ENCODE peak calls at places on chromosome 6, in seven cellular contexts. N, Q, W, E, J, D and Z are unnamed samples.

GRCh38 chr6:68343901-68344300 is 291.2 kb upstream of the ADGRB3 start:
- DNase-seq in N (no peak), W (no peak), D (no peak), J (no peak), Q (peak; percentile 69), E (no peak), Z (no peak)

GRCh38 chr6:164098857-164099534 is 684.5 kb downstream of the QKI start:
- DNase-seq in J (no peak), W (no peak), E (peak; percentile 49), N (peak; percentile 67), D (peak; percentile 41), Q (no peak), Z (no peak)

GRCh38 chr6:116220172-116220571 is 33.7 kb downstream of the TSPYL4 start:
- DNase-seq in J (no peak), Q (no peak), W (no peak), D (peak; percentile 76), N (peak; percentile 38), E (peak; percentile 20), Z (no peak)

GRCh38 chr6:124964764-124965105 is 2.5 kb downstream of the RNF217 start:
- DNase-seq in D (no peak), Q (no peak), W (no peak), N (no peak), J (no peak), E (no peak), Z (no peak)

GRCh38 chr6:160766657-160767018 is 64.6 kb downstream of the PLG start:
- DNase-seq in N (no peak), W (no peak), J (no peak), D (no peak), E (no peak), Q (no peak), Z (no peak)

GRCh38 chr6:11851405-11851804 is 72.8 kb upstream of the ADTRP start:
- DNase-seq in D (peak; percentile 89), E (peak; percentile 91), Q (no peak), W (no peak), N (no peak), J (no peak), Z (no peak)

GRCh38 chr6:4225207-4225872 is 90.0 kb upstream of the ECI2 start:
- DNase-seq in N (no peak), D (no peak), J (no peak), E (peak; percentile 11), Q (peak; percentile 80), W (no peak), Z (no peak)

GRCh38 chr6:108113557-108114519 is 39.3 kb upstream of the OSTM1 start:
- DNase-seq in J (no peak), E (peak; percentile 42), W (peak; percentile 28), Q (peak; percentile 82), D (peak; percentile 60), N (peak; percentile 39), Z (no peak)

GRCh38 chr6:6747371-6747770 is 158.9 kb downstream of the LY86 start:
- DNase-seq in D (no peak), Q (no peak), W (no peak), J (no peak), N (no peak), E (no peak), Z (no peak)

GRCh38 chr6:127192911-127193503 is 73.7 kb upstream of the RNF146 start:
- DNase-seq in E (no peak), J (no peak), D (no peak), W (no peak), Q (no peak), N (no peak), Z (no peak)

GRCh38 chr6:166559211-166559610 is 27.3 kb downstream of the RAMACL start:
- DNase-seq in Q (no peak), D (no peak), W (no peak), E (peak; percentile 31), J (no peak), N (no peak), Z (no peak)

GRCh38 chr6:136146130-136146529 is 104.0 kb downstream of the MTFR2 start:
- DNase-seq in D (no peak), N (no peak), J (no peak), Q (no peak), W (no peak), E (no peak), Z (no peak)

GRCh38 chr6:167410510-167410909 is 85.6 kb downstream of the TTLL2 start:
- DNase-seq in W (no peak), D (no peak), J (no peak), E (no peak), N (no peak), Q (no peak), Z (no peak)

GRCh38 chr6:14573267-14573666 is 455.7 kb downstream of the CD83 start:
- DNase-seq in D (no peak), Q (no peak), N (no peak), E (no peak), W (no peak), J (no peak), Z (no peak)

GRCh38 chr6:82704048-82704447 is 340.4 kb downstream of the TPBG start:
- DNase-seq in E (no peak), W (no peak), N (no peak), Q (no peak), J (peak; percentile 12), D (no peak), Z (no peak)

GRCh38 chr6:152552616-152553209 is 84.4 kb downstream of the SYNE1 start:
- DNase-seq in Q (peak; percentile 76), E (peak; percentile 41), D (peak; percentile 77), N (peak; percentile 71), J (peak; percentile 42), W (no peak), Z (no peak)

GRCh38 chr6:106448000-106448426 is 87.5 kb downstream of the CRYBG1 start:
- DNase-seq in E (no peak), J (no peak), D (no peak), N (peak; percentile 11), W (no peak), Q (no peak), Z (no peak)

GRCh38 chr6:68834561-68834960 is 199.5 kb downstream of the ADGRB3 start:
- DNase-seq in J (no peak), W (no peak), Q (no peak), N (no peak), E (no peak), D (no peak), Z (no peak)

GRCh38 chr6:711925-712324 is 19.0 kb upstream of the EXOC2 start:
- DNase-seq in J (no peak), Q (no peak), W (no peak), N (no peak), D (no peak), E (no peak), Z (no peak)

GRCh38 chr6:150025201-150025917 is at the start of gene RAET1L:
- DNase-seq in E (peak; percentile 86), W (no peak), D (peak; percentile 66), N (peak; percentile 25), J (peak; percentile 32), Q (no peak), Z (no peak)

GRCh38 chr6:86936834-86937218 is 502 bp upstream of the HTR1E start:
- DNase-seq in E (no peak), N (peak; percentile 6), J (no peak), W (no peak), D (no peak), Q (no peak), Z (peak; percentile 71)

GRCh38 chr6:145360865-145361264 is 374.5 kb downstream of the EPM2A start:
- DNase-seq in Q (peak; percentile 43), D (no peak), W (no peak), J (no peak), E (no peak), N (no peak), Z (no peak)

GRCh38 chr6:56356431-56356830 is 109.1 kb upstream of the COL21A1 start:
- DNase-seq in D (peak; percentile 64), Q (no peak), J (no peak), N (no peak), W (no peak), E (peak; percentile 54), Z (no peak)

GRCh38 chr6:52356017-52356416 is 5.9 kb upstream of the PAQR8 start:
- DNase-seq in Q (no peak), J (no peak), W (no peak), D (no peak), E (no peak), N (no peak), Z (no peak)

GRCh38 chr6:79586548-79586947 is 44.6 kb upstream of the SH3BGRL2 start:
- DNase-seq in W (no peak), D (no peak), E (peak; percentile 22), Q (peak; percentile 21), N (no peak), J (no peak), Z (no peak)

GRCh38 chr6:111792241-111792640 is 81.0 kb downstream of the FYN start:
- DNase-seq in N (no peak), J (no peak), Q (no peak), D (no peak), W (no peak), E (no peak), Z (no peak)

GRCh38 chr6:90494067-90494773 is 92.7 kb downstream of the MAP3K7 start:
- DNase-seq in N (no peak), Q (peak; percentile 71), J (no peak), D (no peak), W (no peak), E (no peak), Z (no peak)

GRCh38 chr6:96520851-96521115 is 823 bp upstream of the UFL1 start:
- DNase-seq in J (no peak), N (no peak), E (no peak), Q (peak; percentile 18), W (no peak), D (peak; percentile 3), Z (no peak)

GRCh38 chr6:7188492-7188891 is 80.7 kb downstream of the RREB1 start:
- DNase-seq in Q (no peak), N (no peak), D (no peak), E (no peak), W (no peak), J (no peak), Z (no peak)

GRCh38 chr6:39361657-39362486 is 39.4 kb upstream of the KCNK16 start:
- DNase-seq in W (peak; percentile 28), Q (peak; percentile 90), E (peak; percentile 84), J (peak; percentile 54), N (peak; percentile 56), D (peak; percentile 71), Z (no peak)